ENCODE peak calls at places on chromosomes 1 and 21, in six cellular contexts. One of them, this sample, is unnamed.

GRCh38 chr1:215002471-215002870 is 80.1 kb upstream of the KCNK2 start:
- DNase-seq in HCT116: no peak
- DNase-seq in stomach: no peak
- DNase-seq in GM23338: no peak
- DNase-seq in suprapubic skin: no peak
- DNase-seq in spleen: no peak
- DNase-seq in this sample: no peak

GRCh38 chr1:109768335-109768650 is 4.6 kb upstream of the EPS8L3 start:
- DNase-seq in HCT116: no peak
- DNase-seq in spleen: peak; percentile 40
- DNase-seq in suprapubic skin: no peak
- DNase-seq in GM23338: no peak
- DNase-seq in stomach: peak; percentile 16
- DNase-seq in this sample: peak; percentile 3

GRCh38 chr1:31574749-31575372 is 1.5 kb upstream of the TINAGL1 start:
- DNase-seq in spleen: no peak
- DNase-seq in GM23338: no peak
- DNase-seq in stomach: no peak
- DNase-seq in HCT116: no peak
- DNase-seq in suprapubic skin: no peak
- DNase-seq in this sample: no peak

GRCh38 chr1:221712776-221713431 is 29.0 kb downstream of the DUSP10 start:
- DNase-seq in HCT116: no peak
- DNase-seq in suprapubic skin: no peak
- DNase-seq in spleen: peak; percentile 87
- DNase-seq in GM23338: no peak
- DNase-seq in stomach: peak; percentile 45
- DNase-seq in this sample: peak; percentile 64

GRCh38 chr1:152034324-152034653 is 2.5 kb downstream of the S100A11 start:
- DNase-seq in stomach: no peak
- DNase-seq in HCT116: no peak
- DNase-seq in spleen: no peak
- DNase-seq in suprapubic skin: no peak
- DNase-seq in GM23338: no peak
- DNase-seq in this sample: no peak

GRCh38 chr1:204563780-204564179 is 47.6 kb downstream of the MDM4 start:
- DNase-seq in stomach: no peak
- DNase-seq in HCT116: no peak
- DNase-seq in spleen: no peak
- DNase-seq in GM23338: no peak
- DNase-seq in suprapubic skin: no peak
- DNase-seq in this sample: no peak

GRCh38 chr1:231460614-231461013 is 38.5 kb upstream of the EGLN1 start:
- DNase-seq in HCT116: no peak
- DNase-seq in spleen: no peak
- DNase-seq in GM23338: no peak
- DNase-seq in stomach: no peak
- DNase-seq in suprapubic skin: no peak
- DNase-seq in this sample: peak; percentile 11

GRCh38 chr1:109201123-109201703 is 12.5 kb upstream of the SARS1 start:
- DNase-seq in HCT116: no peak
- DNase-seq in stomach: peak; percentile 34
- DNase-seq in spleen: no peak
- DNase-seq in suprapubic skin: no peak
- DNase-seq in GM23338: peak; percentile 90
- DNase-seq in this sample: peak; percentile 60

GRCh38 chr1:167790117-167790516 is 68.3 kb downstream of the MPZL1 start:
- DNase-seq in GM23338: no peak
- DNase-seq in spleen: no peak
- DNase-seq in stomach: no peak
- DNase-seq in suprapubic skin: peak; percentile 85
- DNase-seq in HCT116: no peak
- DNase-seq in this sample: no peak

GRCh38 chr1:80989455-80989854 is 811.3 kb upstream of the ADGRL2 start:
- DNase-seq in GM23338: no peak
- DNase-seq in spleen: no peak
- DNase-seq in suprapubic skin: no peak
- DNase-seq in stomach: no peak
- DNase-seq in HCT116: no peak
- DNase-seq in this sample: no peak

GRCh38 chr1:207321790-207322530 is 482 bp downstream of the CD55 start:
- DNase-seq in HCT116: no peak
- DNase-seq in stomach: no peak
- DNase-seq in GM23338: peak; percentile 55
- DNase-seq in suprapubic skin: no peak
- DNase-seq in spleen: no peak
- DNase-seq in this sample: no peak

GRCh38 chr1:229027622-229028182 is 243.2 kb upstream of the RAB4A start:
- DNase-seq in suprapubic skin: no peak
- DNase-seq in GM23338: peak; percentile 71
- DNase-seq in stomach: no peak
- DNase-seq in spleen: no peak
- DNase-seq in HCT116: no peak
- DNase-seq in this sample: peak; percentile 34

GRCh38 chr1:181175955-181176354 is 87.5 kb downstream of the IER5 start:
- DNase-seq in HCT116: no peak
- DNase-seq in GM23338: no peak
- DNase-seq in suprapubic skin: peak; percentile 50
- DNase-seq in stomach: no peak
- DNase-seq in spleen: no peak
- DNase-seq in this sample: no peak

GRCh38 chr1:212561501-212561931 is 47.0 kb upstream of the ATF3 start:
- DNase-seq in suprapubic skin: no peak
- DNase-seq in HCT116: peak; percentile 64
- DNase-seq in GM23338: no peak
- DNase-seq in spleen: no peak
- DNase-seq in stomach: no peak
- DNase-seq in this sample: no peak

GRCh38 chr1:113390871-113391642 is 742 bp downstream of the MAGI3 start:
- DNase-seq in spleen: peak; percentile 88
- DNase-seq in suprapubic skin: peak; percentile 85
- DNase-seq in GM23338: peak; percentile 65
- DNase-seq in HCT116: no peak
- DNase-seq in stomach: peak; percentile 67
- DNase-seq in this sample: peak; percentile 62

GRCh38 chr21:15443740-15444117 is 286.1 kb upstream of the USP25 start:
- DNase-seq in stomach: no peak
- DNase-seq in GM23338: no peak
- DNase-seq in suprapubic skin: no peak
- DNase-seq in HCT116: no peak
- DNase-seq in spleen: no peak
- DNase-seq in this sample: no peak

GRCh38 chr1:109432336-109432735 is 6.1 kb upstream of the PSMA5 start:
- DNase-seq in HCT116: no peak
- DNase-seq in GM23338: no peak
- DNase-seq in suprapubic skin: no peak
- DNase-seq in stomach: no peak
- DNase-seq in spleen: no peak
- DNase-seq in this sample: no peak

GRCh38 chr1:110118636-110119396 is 6.6 kb downstream of the UBL4B start:
- DNase-seq in GM23338: no peak
- DNase-seq in suprapubic skin: no peak
- DNase-seq in HCT116: no peak
- DNase-seq in spleen: peak; percentile 4
- DNase-seq in stomach: no peak
- DNase-seq in this sample: no peak

GRCh38 chr1:153985341-153985912 is 712 bp downstream of the RAB13 start:
- DNase-seq in suprapubic skin: peak; percentile 85
- DNase-seq in HCT116: no peak
- DNase-seq in stomach: no peak
- DNase-seq in spleen: no peak
- DNase-seq in GM23338: peak; percentile 56
- DNase-seq in this sample: peak; percentile 36

GRCh38 chr1:114979278-114979891 is 50.2 kb upstream of the TSHB start:
- DNase-seq in stomach: peak; percentile 70
- DNase-seq in HCT116: peak; percentile 46
- DNase-seq in spleen: no peak
- DNase-seq in GM23338: peak; percentile 78
- DNase-seq in suprapubic skin: no peak
- DNase-seq in this sample: peak; percentile 64

GRCh38 chr21:41758550-41758949 is 8.3 kb downstream of the RIPK4 start:
- DNase-seq in HCT116: peak; percentile 41
- DNase-seq in suprapubic skin: no peak
- DNase-seq in stomach: peak; percentile 54
- DNase-seq in spleen: peak; percentile 19
- DNase-seq in GM23338: no peak
- DNase-seq in this sample: no peak

GRCh38 chr1:205272541-205272940 is 44.8 kb downstream of the TMCC2 start:
- DNase-seq in GM23338: no peak
- DNase-seq in spleen: no peak
- DNase-seq in HCT116: no peak
- DNase-seq in stomach: no peak
- DNase-seq in suprapubic skin: no peak
- DNase-seq in this sample: no peak

GRCh38 chr1:193313354-193314140 is 127.1 kb upstream of the B3GALT2 start:
- DNase-seq in stomach: no peak
- DNase-seq in suprapubic skin: no peak
- DNase-seq in spleen: no peak
- DNase-seq in GM23338: no peak
- DNase-seq in HCT116: no peak
- DNase-seq in this sample: peak; percentile 19

GRCh38 chr1:231446138-231446537 is 24.1 kb upstream of the EGLN1 start:
- DNase-seq in suprapubic skin: no peak
- DNase-seq in HCT116: no peak
- DNase-seq in spleen: no peak
- DNase-seq in stomach: no peak
- DNase-seq in GM23338: no peak
- DNase-seq in this sample: no peak

GRCh38 chr1:32919811-32920733 is 18.9 kb upstream of the TMEM54 start:
- DNase-seq in GM23338: no peak
- DNase-seq in suprapubic skin: no peak
- DNase-seq in stomach: peak; percentile 5
- DNase-seq in spleen: no peak
- DNase-seq in HCT116: no peak
- DNase-seq in this sample: no peak

GRCh38 chr21:32253215-32253641 is 25.6 kb downstream of the MIS18A start:
- DNase-seq in HCT116: no peak
- DNase-seq in suprapubic skin: no peak
- DNase-seq in GM23338: no peak
- DNase-seq in stomach: no peak
- DNase-seq in spleen: no peak
- DNase-seq in this sample: no peak

GRCh38 chr1:210301254-210301955 is 27.3 kb upstream of the HHAT start:
- DNase-seq in suprapubic skin: no peak
- DNase-seq in spleen: no peak
- DNase-seq in GM23338: no peak
- DNase-seq in stomach: no peak
- DNase-seq in HCT116: no peak
- DNase-seq in this sample: no peak

GRCh38 chr21:43031121-43031624 is 44.5 kb downstream of the CBS start:
- DNase-seq in GM23338: no peak
- DNase-seq in HCT116: no peak
- DNase-seq in spleen: peak; percentile 57
- DNase-seq in stomach: no peak
- DNase-seq in suprapubic skin: no peak
- DNase-seq in this sample: no peak

DNA sequence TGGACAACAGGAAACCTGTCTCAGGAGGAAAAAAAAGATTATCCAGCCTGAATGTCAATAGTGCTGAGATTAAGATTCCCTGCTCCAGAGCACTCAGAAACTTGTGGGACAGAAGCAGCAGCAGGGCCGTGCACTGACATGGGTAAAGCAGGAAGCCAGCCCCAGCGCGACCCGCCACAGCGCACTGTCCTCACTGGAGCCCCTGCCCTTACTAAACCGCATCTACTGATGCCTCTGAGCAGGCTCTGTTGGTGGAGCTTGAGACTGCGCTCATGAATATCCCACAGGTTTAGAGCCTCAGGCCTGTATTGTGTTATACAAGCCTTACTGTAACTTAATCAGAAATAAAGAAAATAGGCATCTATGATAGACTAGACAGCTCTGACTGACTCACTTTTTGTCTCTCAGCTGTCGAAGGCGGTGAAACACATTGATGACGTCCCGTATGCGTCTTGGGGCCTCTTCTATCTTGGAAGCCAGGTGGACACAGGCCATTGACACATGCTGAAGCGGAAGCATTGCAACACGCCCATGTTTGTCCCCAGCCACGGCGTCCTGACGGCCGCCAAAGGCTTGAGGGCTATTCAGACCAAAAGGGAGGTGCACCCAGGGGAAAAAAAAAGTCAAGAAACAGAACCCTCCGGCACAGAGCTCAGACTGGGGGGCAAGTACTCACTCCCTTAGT is 1.2 kb downstream of the CCNL2 start:
- DNase-seq in HCT116: no peak
- DNase-seq in GM23338: no peak
- DNase-seq in stomach: no peak
- DNase-seq in spleen: no peak
- DNase-seq in suprapubic skin: no peak
- DNase-seq in this sample: no peak
- TF ChIP-seq POLR2AphosphoS5 in HCT116: no peak
- TF ChIP-seq POLR2AphosphoS5 in GM23338: no peak
- TF ChIP-seq POLR2AphosphoS5 in stomach: no peak
- TF ChIP-seq POLR2AphosphoS5 in spleen: no peak
- TF ChIP-seq POLR2AphosphoS5 in suprapubic skin: no peak
- TF ChIP-seq POLR2AphosphoS5 in this sample: no peak

DNA sequence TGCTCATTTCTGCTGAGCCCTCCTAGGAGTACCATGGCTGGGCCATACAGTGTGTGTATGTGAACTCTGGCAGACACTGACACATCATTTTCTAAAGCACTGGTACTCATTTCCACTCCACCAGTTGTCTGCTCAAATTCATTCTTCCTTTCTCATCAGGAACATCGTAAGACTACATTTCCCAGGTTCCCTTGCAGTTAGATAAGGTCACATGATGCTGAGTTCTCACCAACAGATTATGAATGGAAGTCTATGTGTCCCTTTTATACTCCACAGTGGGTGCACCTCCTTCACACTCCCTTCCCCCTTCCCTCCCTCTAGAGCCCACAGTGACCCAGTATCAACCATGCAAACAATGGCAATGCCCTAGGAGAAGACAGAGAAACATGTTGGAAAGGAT is 38.3 kb upstream of the PAX7 start:
- DNase-seq in GM23338: peak; percentile 59
- DNase-seq in HCT116: no peak
- DNase-seq in stomach: no peak
- DNase-seq in spleen: no peak
- DNase-seq in suprapubic skin: no peak
- DNase-seq in this sample: no peak
- H3K4me3 ChIP-seq in GM23338: no peak overlapping the region
- H3K4me3 ChIP-seq in HCT116: no peak overlapping the region
- H3K4me3 ChIP-seq in stomach: no peak overlapping the region
- H3K4me3 ChIP-seq in spleen: no peak overlapping the region
- H3K4me3 ChIP-seq in suprapubic skin: no peak overlapping the region
- H3K4me3 ChIP-seq in this sample: no peak overlapping the region

DNA sequence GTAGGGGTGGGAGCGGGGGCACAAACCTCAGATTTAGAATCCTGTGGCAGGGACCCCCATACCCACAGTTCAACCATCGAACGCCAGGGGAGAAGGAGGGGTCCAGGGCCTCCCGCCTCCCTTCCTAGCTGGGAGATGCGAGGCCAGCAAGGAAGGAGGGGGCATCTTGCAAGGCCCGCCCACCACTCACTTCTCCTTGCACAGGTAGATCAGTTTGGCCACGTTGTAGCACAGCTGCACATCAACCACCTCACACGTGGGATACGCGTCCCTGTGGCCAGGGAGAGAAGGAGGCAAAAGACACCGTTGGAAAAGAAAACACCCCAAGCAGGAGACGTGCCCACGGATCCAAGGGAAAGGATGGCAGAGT is 19.6 kb downstream of the TMEM63A start:
- DNase-seq in stomach: no peak
- DNase-seq in spleen: no peak
- DNase-seq in suprapubic skin: no peak
- DNase-seq in GM23338: no peak
- DNase-seq in HCT116: no peak
- DNase-seq in this sample: no peak
- H3K36me3 ChIP-seq in stomach: peaks cover 99% of the 10 kb centered on the region
- H3K36me3 ChIP-seq in spleen: peaks cover 100% of the 10 kb centered on the region
- H3K36me3 ChIP-seq in suprapubic skin: peaks cover 97% of the 10 kb centered on the region
- H3K36me3 ChIP-seq in GM23338: peaks cover 32% of the 10 kb centered on the region
- H3K36me3 ChIP-seq in HCT116: peaks cover 11% of the 10 kb centered on the region
- H3K36me3 ChIP-seq in this sample: peaks cover 3% of the 10 kb centered on the region

GRCh38 chr1:155940531-155940992 is 876 bp upstream of the RXFP4 start:
- DNase-seq in stomach: peak; percentile 60
- DNase-seq in spleen: peak; percentile 66
- DNase-seq in GM23338: no peak
- DNase-seq in HCT116: no peak
- DNase-seq in suprapubic skin: no peak
- DNase-seq in this sample: peak; percentile 63
- TF ChIP-seq POLR2AphosphoS5 in stomach: no peak
- TF ChIP-seq POLR2AphosphoS5 in spleen: peak; percentile 76
- TF ChIP-seq POLR2AphosphoS5 in GM23338: no peak
- TF ChIP-seq POLR2AphosphoS5 in HCT116: peak; percentile 72
- TF ChIP-seq POLR2AphosphoS5 in suprapubic skin: no peak
- TF ChIP-seq POLR2AphosphoS5 in this sample: peak; percentile 47

This sample was measured in transverse colon.